ENCODE peak calls at places on chromosome 22, in seven cellular contexts. One of them, this sample, is unnamed.
A peak's percentile ranks its signal among the peaks of the same experiment; 100 is the strongest.

GRCh38 chr22:20117656-20118571 is 888 bp upstream of the TRMT2A start:
- DNase-seq in IMR-90: peak; percentile 25
- DNase-seq in CD4-positive, CD25-positive, alpha-beta regulatory T cell: peak; percentile 64
- DNase-seq in H9: no peak
- DNase-seq in uterus: no peak
- DNase-seq in SJSA1: peak; percentile 24
- DNase-seq in cardiac muscle cell: peak; percentile 43
- DNase-seq in this sample: no peak

GRCh38 chr22:50469377-50470305 is 5.2 kb downstream of the SBF1 start:
- DNase-seq in uterus: no peak
- DNase-seq in CD4-positive, CD25-positive, alpha-beta regulatory T cell: peak; percentile 100
- DNase-seq in cardiac muscle cell: no peak
- DNase-seq in SJSA1: peak; percentile 24
- DNase-seq in H9: peak; percentile 84
- DNase-seq in IMR-90: peak; percentile 13
- DNase-seq in this sample: peak; percentile 58

GRCh38 chr22:46003271-46004091 is 26.5 kb upstream of the WNT7B start:
- DNase-seq in H9: no peak
- DNase-seq in uterus: no peak
- DNase-seq in IMR-90: no peak
- DNase-seq in CD4-positive, CD25-positive, alpha-beta regulatory T cell: no peak
- DNase-seq in SJSA1: no peak
- DNase-seq in cardiac muscle cell: no peak
- DNase-seq in this sample: no peak

GRCh38 chr22:22877523-22878210 is 9.9 kb upstream of the IGLL5 start:
- DNase-seq in H9: peak; percentile 77
- DNase-seq in cardiac muscle cell: no peak
- DNase-seq in SJSA1: peak; percentile 43
- DNase-seq in CD4-positive, CD25-positive, alpha-beta regulatory T cell: peak; percentile 62
- DNase-seq in IMR-90: peak; percentile 45
- DNase-seq in uterus: no peak
- DNase-seq in this sample: peak; percentile 66

GRCh38 chr22:27476318-27476717 is 325.2 kb downstream of the MN1 start:
- DNase-seq in CD4-positive, CD25-positive, alpha-beta regulatory T cell: no peak
- DNase-seq in H9: no peak
- DNase-seq in IMR-90: no peak
- DNase-seq in SJSA1: no peak
- DNase-seq in uterus: no peak
- DNase-seq in cardiac muscle cell: no peak
- DNase-seq in this sample: no peak

GRCh38 chr22:21605887-21606564 is 23.8 kb downstream of the YDJC start:
- DNase-seq in cardiac muscle cell: no peak
- DNase-seq in SJSA1: no peak
- DNase-seq in IMR-90: no peak
- DNase-seq in H9: no peak
- DNase-seq in CD4-positive, CD25-positive, alpha-beta regulatory T cell: no peak
- DNase-seq in uterus: no peak
- DNase-seq in this sample: no peak

GRCh38 chr22:36367479-36367878 is 20.3 kb downstream of the MYH9 start:
- DNase-seq in cardiac muscle cell: no peak
- DNase-seq in uterus: no peak
- DNase-seq in SJSA1: no peak
- DNase-seq in H9: no peak
- DNase-seq in IMR-90: no peak
- DNase-seq in CD4-positive, CD25-positive, alpha-beta regulatory T cell: no peak
- DNase-seq in this sample: no peak

GRCh38 chr22:44331881-44332714 is 19.3 kb upstream of the SHISAL1 start:
- DNase-seq in H9: no peak
- DNase-seq in SJSA1: peak; percentile 42
- DNase-seq in uterus: peak; percentile 57
- DNase-seq in CD4-positive, CD25-positive, alpha-beta regulatory T cell: no peak
- DNase-seq in cardiac muscle cell: peak; percentile 80
- DNase-seq in IMR-90: peak; percentile 33
- DNase-seq in this sample: no peak

GRCh38 chr22:34897126-34897525 is 168.8 kb upstream of the ISX start:
- DNase-seq in H9: no peak
- DNase-seq in IMR-90: no peak
- DNase-seq in uterus: no peak
- DNase-seq in CD4-positive, CD25-positive, alpha-beta regulatory T cell: no peak
- DNase-seq in cardiac muscle cell: no peak
- DNase-seq in SJSA1: no peak
- DNase-seq in this sample: no peak

GRCh38 chr22:39622881-39623367 is 52.4 kb downstream of the CACNA1I start:
- DNase-seq in uterus: no peak
- DNase-seq in cardiac muscle cell: peak; percentile 66
- DNase-seq in CD4-positive, CD25-positive, alpha-beta regulatory T cell: peak; percentile 62
- DNase-seq in IMR-90: peak; percentile 9
- DNase-seq in SJSA1: peak; percentile 37
- DNase-seq in H9: peak; percentile 86
- DNase-seq in this sample: peak; percentile 51

GRCh38 chr22:22936915-22937656 is 49.5 kb downstream of the IGLL5 start:
- DNase-seq in IMR-90: no peak
- DNase-seq in CD4-positive, CD25-positive, alpha-beta regulatory T cell: no peak
- DNase-seq in SJSA1: no peak
- DNase-seq in cardiac muscle cell: no peak
- DNase-seq in H9: no peak
- DNase-seq in uterus: no peak
- DNase-seq in this sample: no peak

GRCh38 chr22:44311855-44312170 is 938 bp downstream of the SHISAL1 start:
- DNase-seq in IMR-90: peak; percentile 73
- DNase-seq in SJSA1: peak; percentile 58
- DNase-seq in H9: no peak
- DNase-seq in uterus: no peak
- DNase-seq in CD4-positive, CD25-positive, alpha-beta regulatory T cell: no peak
- DNase-seq in cardiac muscle cell: no peak
- DNase-seq in this sample: no peak

GRCh38 chr22:35721954-35722353 is 4.3 kb downstream of the APOL5 start:
- DNase-seq in CD4-positive, CD25-positive, alpha-beta regulatory T cell: no peak
- DNase-seq in IMR-90: no peak
- DNase-seq in SJSA1: no peak
- DNase-seq in cardiac muscle cell: no peak
- DNase-seq in H9: no peak
- DNase-seq in uterus: no peak
- DNase-seq in this sample: no peak

GRCh38 chr22:39746600-39747262 is 146.8 kb downstream of the ENTHD1 start:
- DNase-seq in CD4-positive, CD25-positive, alpha-beta regulatory T cell: peak; percentile 16
- DNase-seq in H9: no peak
- DNase-seq in uterus: no peak
- DNase-seq in SJSA1: no peak
- DNase-seq in cardiac muscle cell: no peak
- DNase-seq in IMR-90: no peak
- DNase-seq in this sample: no peak

GRCh38 chr22:40436460-40437431 is 66.4 kb downstream of the SGSM3 start:
- DNase-seq in CD4-positive, CD25-positive, alpha-beta regulatory T cell: peak; percentile 84
- DNase-seq in IMR-90: peak; percentile 74
- DNase-seq in H9: no peak
- DNase-seq in uterus: peak; percentile 43
- DNase-seq in cardiac muscle cell: peak; percentile 57
- DNase-seq in SJSA1: peak; percentile 79
- DNase-seq in this sample: no peak

GRCh38 chr22:39520874-39521857 is 804 bp downstream of the ATF4 start:
- DNase-seq in SJSA1: peak; percentile 23
- DNase-seq in cardiac muscle cell: peak; percentile 85
- DNase-seq in H9: no peak
- DNase-seq in CD4-positive, CD25-positive, alpha-beta regulatory T cell: peak; percentile 78
- DNase-seq in IMR-90: peak; percentile 73
- DNase-seq in uterus: peak; percentile 85
- DNase-seq in this sample: peak; percentile 70

GRCh38 chr22:20777420-20778177 is 3.7 kb downstream of the SERPIND1 start:
- DNase-seq in IMR-90: peak; percentile 94
- DNase-seq in H9: no peak
- DNase-seq in uterus: peak; percentile 36
- DNase-seq in cardiac muscle cell: peak; percentile 44
- DNase-seq in SJSA1: peak; percentile 68
- DNase-seq in CD4-positive, CD25-positive, alpha-beta regulatory T cell: peak; percentile 12
- DNase-seq in this sample: no peak

DNA sequence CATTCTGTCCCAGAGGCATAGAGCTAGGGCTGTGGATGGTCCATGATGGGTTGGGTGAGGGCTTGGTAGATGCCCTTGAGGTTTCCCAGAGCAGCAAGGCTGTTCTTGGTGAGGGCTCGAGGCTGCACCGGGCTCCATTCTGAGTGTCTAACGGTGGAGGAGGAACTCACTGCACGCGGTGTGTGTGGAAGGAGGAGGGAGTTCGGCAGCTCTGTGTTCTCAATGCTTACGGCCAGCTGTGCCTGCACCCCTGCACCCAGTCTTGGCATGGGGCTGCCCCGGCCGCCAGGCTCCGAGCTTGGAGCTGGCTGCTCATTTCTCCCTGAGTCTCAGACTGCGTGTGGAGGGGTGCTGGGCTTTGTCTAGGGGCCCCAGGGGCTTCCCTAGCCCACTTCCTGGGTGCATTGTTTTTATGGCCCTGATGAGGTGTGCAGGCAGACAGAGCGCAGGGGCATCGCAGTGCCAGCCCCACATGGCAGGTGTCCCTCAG is 1247.1 kb downstream of the BRD1 start:
- DNase-seq in SJSA1: no peak
- DNase-seq in H9: no peak
- DNase-seq in IMR-90: no peak
- DNase-seq in CD4-positive, CD25-positive, alpha-beta regulatory T cell: no peak
- DNase-seq in cardiac muscle cell: no peak
- DNase-seq in uterus: no peak
- DNase-seq in this sample: peak; percentile 19
- H3K9me3 ChIP-seq in SJSA1: no peaks in the 10 kb centered on the region
- H3K9me3 ChIP-seq in H9: no peaks in the 10 kb centered on the region
- H3K9me3 ChIP-seq in IMR-90: peaks cover 13% of the 10 kb centered on the region
- H3K9me3 ChIP-seq in CD4-positive, CD25-positive, alpha-beta regulatory T cell: no peaks in the 10 kb centered on the region
- H3K9me3 ChIP-seq in cardiac muscle cell: no peaks in the 10 kb centered on the region
- H3K9me3 ChIP-seq in uterus: no peaks in the 10 kb centered on the region
- H3K9me3 ChIP-seq in this sample: no peaks in the 10 kb centered on the region

GRCh38 chr22:18112440-18112839 is 1.8 kb downstream of the TUBA8 start:
- DNase-seq in IMR-90: no peak
- DNase-seq in SJSA1: no peak
- DNase-seq in H9: no peak
- DNase-seq in cardiac muscle cell: no peak
- DNase-seq in uterus: no peak
- DNase-seq in CD4-positive, CD25-positive, alpha-beta regulatory T cell: no peak
- DNase-seq in this sample: no peak
- H3K4me1 ChIP-seq in IMR-90: peaks cover 3% of the 10 kb centered on the region
- H3K4me1 ChIP-seq in SJSA1: peaks cover 12% of the 10 kb centered on the region
- H3K4me1 ChIP-seq in H9: no peaks in the 10 kb centered on the region
- H3K4me1 ChIP-seq in cardiac muscle cell: no peaks in the 10 kb centered on the region
- H3K4me1 ChIP-seq in uterus: no peaks in the 10 kb centered on the region
- H3K4me1 ChIP-seq in CD4-positive, CD25-positive, alpha-beta regulatory T cell: peaks cover 18% of the 10 kb centered on the region
- H3K4me1 ChIP-seq in this sample: no peaks in the 10 kb centered on the region

DNA sequence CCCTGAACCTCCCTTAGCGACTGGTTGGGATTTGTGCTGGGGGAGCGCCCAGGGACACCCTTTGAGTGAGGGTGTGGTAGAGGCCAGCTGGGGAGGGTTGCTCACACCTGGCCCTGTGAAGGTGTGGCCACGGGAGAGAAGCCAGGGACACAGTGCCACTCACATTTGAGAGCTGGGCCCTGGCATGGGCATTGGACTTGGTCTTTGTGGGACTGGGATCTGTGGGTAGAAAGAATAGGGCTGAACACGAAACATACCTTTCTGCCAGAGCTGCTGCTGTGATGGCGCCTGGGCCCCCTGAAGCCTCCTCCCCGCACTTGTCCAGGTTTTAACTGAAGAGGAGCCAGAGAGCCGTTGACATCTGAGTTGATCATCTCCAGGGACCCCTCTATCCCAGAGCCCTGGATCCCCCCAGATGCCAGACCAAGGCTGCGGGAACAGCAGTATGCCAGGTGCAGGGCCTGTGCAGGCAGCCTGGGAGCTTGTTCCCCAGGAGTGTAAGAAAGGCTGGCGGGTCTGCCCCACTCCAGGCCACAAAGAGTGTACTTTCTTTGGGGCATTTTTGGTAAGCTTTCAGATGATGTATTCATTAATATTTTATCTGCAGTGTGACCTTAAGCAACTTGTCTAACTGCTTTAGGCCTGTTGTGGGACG is 284.1 kb downstream of the TBC1D22A start:
- DNase-seq in IMR-90: no peak
- DNase-seq in uterus: no peak
- DNase-seq in H9: no peak
- DNase-seq in CD4-positive, CD25-positive, alpha-beta regulatory T cell: no peak
- DNase-seq in cardiac muscle cell: no peak
- DNase-seq in SJSA1: no peak
- DNase-seq in this sample: no peak
- H3K27ac ChIP-seq in IMR-90: no peak overlapping the region
- H3K27ac ChIP-seq in uterus: no peak overlapping the region
- H3K27ac ChIP-seq in H9: no peak overlapping the region
- H3K27ac ChIP-seq in CD4-positive, CD25-positive, alpha-beta regulatory T cell: no peak overlapping the region
- H3K27ac ChIP-seq in cardiac muscle cell: no peak overlapping the region
- H3K27ac ChIP-seq in SJSA1: no peak overlapping the region
- H3K27ac ChIP-seq in this sample: no peak overlapping the region

DNA sequence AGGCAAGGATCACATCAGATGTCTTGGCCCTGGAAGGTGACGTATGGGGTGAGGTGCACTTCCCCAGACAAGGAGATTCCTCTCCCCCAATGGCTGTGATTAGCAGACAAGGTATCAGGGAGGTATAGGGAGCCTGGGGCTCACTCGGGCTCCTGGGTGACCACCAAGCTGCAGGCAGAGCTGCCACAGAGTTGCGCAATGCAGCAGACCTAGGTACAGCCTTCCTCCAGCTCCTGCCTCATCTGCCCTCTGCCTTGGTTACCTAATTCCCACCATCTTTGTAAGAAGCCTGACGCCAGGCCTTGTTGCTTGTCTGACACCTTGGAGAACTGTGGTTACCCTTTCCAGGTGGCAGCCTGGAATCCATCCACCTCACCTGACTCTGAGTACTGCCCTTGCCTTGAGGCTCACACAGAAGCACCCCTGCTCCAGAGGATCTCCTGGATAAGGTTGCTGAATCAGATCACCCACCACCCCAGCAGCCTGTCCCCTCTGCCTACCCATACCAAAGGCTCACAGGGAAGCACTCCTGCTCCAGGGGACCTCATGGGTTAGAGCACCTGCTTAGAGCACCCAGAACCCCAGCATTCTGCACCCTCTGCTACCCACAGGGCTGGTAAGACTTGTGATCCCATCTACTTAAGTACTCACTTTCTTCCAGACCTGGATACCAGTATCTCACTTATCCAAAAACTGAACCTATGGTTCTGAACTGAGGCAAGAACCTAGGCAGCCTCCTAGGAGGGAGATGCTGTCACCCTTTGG is 40.4 kb downstream of the GAB4 start:
- DNase-seq in cardiac muscle cell: no peak
- DNase-seq in IMR-90: no peak
- DNase-seq in CD4-positive, CD25-positive, alpha-beta regulatory T cell: no peak
- DNase-seq in uterus: no peak
- DNase-seq in H9: no peak
- DNase-seq in SJSA1: no peak
- DNase-seq in this sample: no peak
- H3K9me3 ChIP-seq in cardiac muscle cell: no peaks in the 10 kb centered on the region
- H3K9me3 ChIP-seq in IMR-90: peaks cover 31% of the 10 kb centered on the region
- H3K9me3 ChIP-seq in CD4-positive, CD25-positive, alpha-beta regulatory T cell: no peaks in the 10 kb centered on the region
- H3K9me3 ChIP-seq in uterus: no peaks in the 10 kb centered on the region
- H3K9me3 ChIP-seq in H9: no peaks in the 10 kb centered on the region
- H3K9me3 ChIP-seq in SJSA1: no peaks in the 10 kb centered on the region
- H3K9me3 ChIP-seq in this sample: no peaks in the 10 kb centered on the region

This sample was measured in SJCRH30.